ENCODE peak calls at places on chromosomes 11 and 22, in four cellular contexts. F, A, X and U are unnamed samples.

GRCh38 chr22:19728836-19729235 is 5.5 kb downstream of the GP1BB start:
- DNase-seq in F (no peak), A (no peak), X (no peak), U (no peak)

GRCh38 chr11:116643521-116643920 is 129.3 kb downstream of the BUD13 start:
- DNase-seq in F (no peak), A (no peak), X (no peak), U (no peak)

GRCh38 chr11:69601346-69601975 is 39.5 kb upstream of the CCND1 start:
- DNase-seq in F (no peak), A (no peak), X (no peak), U (no peak)

GRCh38 chr22:50710886-50711285 is 27.1 kb upstream of the ACR start:
- DNase-seq in F (no peak), A (no peak), X (peak), U (no peak)

GRCh38 chr11:116376547-116376946 is 396.2 kb downstream of the BUD13 start:
- DNase-seq in F (no peak), A (no peak), X (no peak), U (no peak)

GRCh38 chr11:118618991-118619375 is 11.6 kb downstream of the PHLDB1 start:
- DNase-seq in F (no peak), A (no peak), X (peak), U (no peak)

GRCh38 chr11:134725211-134725610 is 313.2 kb upstream of the B3GAT1 start:
- DNase-seq in F (no peak), A (no peak), X (no peak), U (no peak)

GRCh38 chr11:78213526-78214330 is 25.0 kb downstream of the USP35 start:
- DNase-seq in F (no peak), A (no peak), X (peak), U (no peak)

GRCh38 chr22:46078241-46079092 is 71.9 kb upstream of the PPARA start:
- DNase-seq in F (no peak), A (peak), X (peak), U (no peak)

GRCh38 chr11:119262668-119263351 is 54.1 kb downstream of the MCAM start:
- DNase-seq in F (no peak), A (no peak), X (no peak), U (peak)

GRCh38 chr22:36577019-36577418 is 48.1 kb upstream of the EIF3D start:
- DNase-seq in F (peak), A (peak), X (no peak), U (peak)

GRCh38 chr11:45038923-45039322 is 88.2 kb upstream of the TP53I11 start:
- DNase-seq in F (no peak), A (no peak), X (no peak), U (no peak)

GRCh38 chr11:32893947-32894827 is 1.6 kb downstream of the QSER1 start:
- DNase-seq in F (peak), A (peak), X (no peak), U (peak)

GRCh38 chr11:113085446-113085845 is 124.2 kb downstream of the NCAM1 start:
- DNase-seq in F (no peak), A (no peak), X (no peak), U (no peak)

GRCh38 chr22:49951986-49952896 is 8.3 kb upstream of the PIM3 start:
- DNase-seq in F (no peak), A (peak), X (no peak), U (peak)

GRCh38 chr22:17471901-17472566 is 91.3 kb upstream of the SLC25A18 start:
- DNase-seq in F (no peak), A (no peak), X (peak), U (no peak)

GRCh38 chr22:50674606-50675552 is 2.3 kb downstream of the SHANK3 start:
- DNase-seq in F (peak), A (peak), X (no peak), U (peak)

GRCh38 chr11:7536102-7536501 is 22.3 kb downstream of the PPFIBP2 start:
- DNase-seq in F (no peak), A (no peak), X (no peak), U (no peak)

GRCh38 chr11:117816151-117816741 is 8.3 kb downstream of the FXYD2 start:
- DNase-seq in F (no peak), A (peak), X (no peak), U (no peak)

GRCh38 chr22:49764151-49764581 is 63.5 kb downstream of the BRD1 start:
- DNase-seq in F (no peak), A (no peak), X (peak), U (no peak)

GRCh38 chr22:40620464-40621046 is 16.0 kb downstream of the MRTFA start:
- DNase-seq in F (peak), A (peak), X (no peak), U (peak)

GRCh38 chr11:61297741-61298140 is 2.6 kb upstream of the VWCE start:
- DNase-seq in F (no peak), A (peak), X (no peak), U (peak)

GRCh38 chr11:117037279-117037951 is 60.8 kb downstream of the SIK3 start:
- DNase-seq in F (no peak), A (no peak), X (no peak), U (peak)

GRCh38 chr22:17788023-17788330 is 13.7 kb upstream of the BID start:
- DNase-seq in F (no peak), A (no peak), X (no peak), U (no peak)

DNA sequence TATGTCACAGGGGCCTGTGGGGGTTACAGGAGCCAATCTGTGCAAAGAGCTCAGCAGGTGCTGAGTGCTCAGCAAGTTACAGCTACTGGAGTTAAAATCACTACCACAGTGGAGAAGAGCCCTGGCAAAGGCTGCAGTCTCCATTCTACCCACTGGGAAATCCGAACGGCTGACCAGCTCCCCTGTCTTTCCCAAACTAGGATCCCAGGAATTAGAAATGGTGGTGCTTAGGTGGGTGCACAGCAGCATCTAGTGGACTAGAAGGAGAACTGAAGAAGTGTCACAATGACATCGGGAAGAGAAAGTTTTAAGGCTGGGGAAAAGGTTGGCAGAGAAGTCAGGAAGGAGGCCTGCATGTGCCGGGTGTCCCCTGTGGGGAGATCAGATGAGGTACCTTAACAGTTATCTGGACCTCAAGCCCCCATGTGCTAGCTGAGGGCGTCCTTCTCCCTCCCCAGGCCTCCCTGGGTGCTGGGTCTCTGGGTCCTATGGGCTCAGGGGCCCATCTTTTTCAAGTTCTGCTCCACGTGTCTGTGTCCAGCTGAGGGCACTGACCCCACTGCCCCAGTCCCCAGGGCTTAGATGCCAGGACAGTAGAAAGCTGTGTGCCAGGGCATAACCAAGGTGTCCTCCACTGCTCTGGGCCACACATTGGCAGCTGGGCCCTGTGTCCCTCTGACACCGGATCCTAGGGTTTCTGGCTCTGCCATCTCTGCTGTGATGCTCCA is 1.9 kb downstream of the PIWIL3 start:
- DNase-seq in F (peak), A (peak), X (no peak), U (peak)
- TF ChIP-seq CTCF in F (peak), A (peak), X (peak), U (peak)

GRCh38 chr22:21624880-21625791 is 4.7 kb downstream of the YDJC start:
- DNase-seq in F (no peak), A (no peak), X (no peak), U (no peak)

GRCh38 chr22:21626735-21627469 is 2.9 kb downstream of the YDJC start:
- DNase-seq in F (no peak), A (no peak), X (no peak), U (no peak)

GRCh38 chr22:21628386-21629261 is 1.2 kb downstream of the YDJC start:
- DNase-seq in F (no peak), A (no peak), X (no peak), U (no peak)

GRCh38 chr22:21624120-21624879 is 5.5 kb downstream of the YDJC start:
- DNase-seq in F (no peak), A (no peak), X (peak), U (no peak)

DNA sequence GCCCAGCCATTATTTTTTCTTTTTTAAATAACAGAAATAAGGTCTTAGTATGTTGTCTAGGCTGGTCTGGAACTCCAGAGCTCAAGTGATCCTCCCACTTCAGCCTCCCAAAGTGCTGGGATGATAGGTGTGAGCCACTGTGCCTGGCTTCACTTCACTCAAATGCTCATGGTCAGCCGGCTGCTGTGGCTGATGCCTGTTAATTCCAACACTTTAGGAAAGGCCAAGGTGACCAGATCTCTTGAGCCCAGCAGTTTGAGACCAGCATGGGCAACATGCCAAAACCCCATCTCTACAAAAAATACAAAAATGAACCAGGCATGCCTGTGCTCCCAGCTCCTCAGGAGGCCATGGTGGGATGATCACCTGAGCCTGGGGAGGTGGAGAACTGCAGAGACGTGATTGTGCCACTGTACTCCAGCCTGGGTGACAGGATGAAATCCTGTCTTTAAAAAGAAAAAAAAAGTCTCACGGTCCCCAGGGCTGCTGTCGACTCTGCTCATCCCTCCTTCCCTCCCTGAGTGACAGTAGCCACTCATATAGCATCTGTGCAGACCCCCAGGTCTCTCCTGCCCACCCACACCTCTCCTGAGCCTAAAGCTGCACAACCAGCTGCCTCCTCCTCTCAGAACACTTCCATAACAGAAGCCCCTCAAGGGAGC is 3.6 kb downstream of the YDJC start:
- DNase-seq in F (no peak), A (no peak), X (no peak), U (no peak)
- H3K27ac ChIP-seq in F (peak), A (peak), X (no peak), U (no peak)

GRCh38 chr11:2295971-2296912 is 5.5 kb downstream of the C11orf21 start:
- DNase-seq in F (no peak), A (no peak), X (no peak), U (no peak)

GRCh38 chr11:2294340-2295290 is 7.1 kb downstream of the C11orf21 start:
- DNase-seq in F (no peak), A (no peak), X (no peak), U (no peak)

GRCh38 chr11:2290351-2290841 is 11.3 kb downstream of the C11orf21 start:
- DNase-seq in F (no peak), A (no peak), X (no peak), U (no peak)

GRCh38 chr11:2296913-2297622 is 4.7 kb downstream of the C11orf21 start:
- DNase-seq in F (no peak), A (no peak), X (no peak), U (no peak)

GRCh38 chr11:2293396-2294339 is 8.1 kb downstream of the C11orf21 start:
- DNase-seq in F (no peak), A (no peak), X (no peak), U (no peak)
- TF ChIP-seq CTCF in F (no peak), A (no peak), X (no peak), U (no peak)

DNA sequence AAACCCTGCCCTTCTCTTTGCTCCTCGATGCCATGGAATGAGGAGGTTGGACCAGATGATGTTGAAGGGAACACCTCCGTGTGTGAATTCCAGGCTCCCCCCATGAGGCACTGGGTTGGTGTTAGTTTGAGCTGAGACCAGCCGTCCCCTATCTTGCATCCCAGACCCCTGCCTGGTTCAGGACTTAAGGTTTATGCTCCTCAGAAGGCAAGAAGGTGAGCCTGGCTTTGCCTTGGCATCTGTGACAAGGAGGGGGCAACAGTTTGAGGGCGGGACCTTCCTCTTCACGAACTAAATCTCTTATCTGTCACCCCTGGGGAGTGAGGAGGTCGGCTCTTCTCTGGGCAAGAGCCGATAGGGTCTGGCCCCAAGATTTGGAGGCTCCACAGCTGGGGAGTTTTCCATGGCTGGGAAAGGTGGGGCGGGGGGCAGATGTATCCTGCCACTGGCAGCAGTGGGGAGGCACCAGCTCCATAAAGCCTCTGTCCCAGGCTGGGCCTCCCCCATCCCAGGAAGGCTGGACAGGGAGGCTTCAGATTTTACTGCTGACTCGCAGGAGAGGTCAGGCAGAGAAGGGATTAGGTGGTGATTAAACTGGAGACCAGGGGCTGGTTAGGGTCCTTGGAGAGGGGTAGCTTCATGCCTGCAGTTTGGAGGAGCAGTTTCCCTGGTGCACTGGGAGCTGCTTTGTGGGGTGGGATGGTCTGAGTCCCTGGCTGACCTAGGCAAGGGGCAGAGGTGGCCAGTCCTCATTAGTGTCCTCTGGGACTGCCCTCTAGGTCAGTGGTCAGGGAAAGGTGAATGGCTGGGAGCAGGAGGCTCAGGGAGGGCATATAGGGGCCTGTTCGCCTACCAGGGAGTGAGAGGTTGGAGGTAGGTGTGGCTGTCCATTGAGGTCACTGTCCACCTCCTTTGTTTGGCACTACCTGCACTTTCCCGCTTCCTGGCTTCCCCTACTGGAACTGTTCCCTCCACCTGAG is 1.1 kb downstream of the SEC14L2 start:
- DNase-seq in F (no peak), A (no peak), X (no peak), U (no peak)
- H3K27ac ChIP-seq in F (peak), A (peak), X (no peak), U (peak)

DNA sequence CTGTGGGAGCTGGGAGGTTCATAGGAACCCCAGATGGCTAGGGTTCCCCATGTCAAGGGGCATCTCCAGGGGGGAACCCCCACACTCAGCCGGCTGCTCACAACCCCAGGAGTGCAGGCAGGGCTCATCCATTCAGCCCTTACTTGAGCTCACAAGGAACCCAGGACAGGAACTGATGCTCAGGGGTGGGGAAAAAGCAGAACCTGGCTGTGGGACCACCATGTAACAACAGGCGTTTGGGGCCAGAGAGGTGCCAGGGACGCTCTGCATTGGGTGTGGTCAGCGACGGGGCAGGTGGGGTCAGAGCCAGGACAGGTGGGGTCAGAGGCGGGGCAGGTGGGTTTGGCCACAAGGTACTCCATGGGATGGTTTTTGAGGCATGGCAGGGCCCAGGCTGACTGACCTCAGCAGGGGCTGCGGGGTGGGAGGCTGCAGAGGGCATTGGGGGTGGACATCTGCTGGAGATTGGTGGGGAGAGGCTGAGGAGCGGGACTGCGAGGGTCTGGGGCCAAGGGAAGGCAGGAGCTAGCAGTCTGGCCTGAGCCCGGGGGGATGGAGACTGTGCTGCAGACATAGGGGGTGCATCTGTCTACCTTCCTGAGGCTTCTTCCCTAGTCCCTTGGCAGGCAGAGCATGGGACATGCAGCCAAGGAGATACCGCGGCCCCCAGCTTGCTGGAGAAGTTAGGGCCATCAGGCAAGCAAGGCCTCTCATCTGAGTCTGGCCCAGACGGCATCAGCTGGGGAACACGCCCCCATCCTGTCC is 34.0 kb upstream of the CARS1 start:
- DNase-seq in F (no peak), A (no peak), X (no peak), U (no peak)
- TF ChIP-seq CTCF in F (no peak), A (no peak), X (no peak), U (no peak)

DNA sequence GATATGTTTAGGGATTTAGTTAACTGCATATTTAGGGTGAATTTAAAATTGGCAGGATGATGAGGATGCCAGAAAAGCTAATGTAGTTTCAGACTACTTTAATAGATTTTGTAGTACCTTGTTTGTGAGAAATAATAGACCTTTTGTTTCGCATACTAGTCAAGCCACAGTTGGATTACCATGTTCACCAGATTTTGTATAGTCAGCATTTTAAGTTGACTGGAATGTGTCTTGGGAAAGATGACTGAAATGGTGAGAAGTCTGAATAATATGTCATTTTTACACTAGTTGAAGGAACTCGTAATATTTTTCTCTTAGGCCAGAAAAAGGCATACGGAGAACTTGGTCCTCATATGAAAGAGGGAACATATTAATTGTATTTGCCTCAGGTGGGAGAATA is 23.4 kb downstream of the ATM start:
- DNase-seq in F (no peak), A (no peak), X (no peak), U (no peak)
- H3K27ac ChIP-seq in F (no peak), A (no peak), X (no peak), U (no peak)

GRCh38 chr11:27716850-27717249 is 16.6 kb upstream of the BDNF start:
- DNase-seq in F (no peak), A (no peak), X (no peak), U (no peak)
- TF ChIP-seq CTCF in F (peak), A (peak), X (no peak), U (peak)

DNA sequence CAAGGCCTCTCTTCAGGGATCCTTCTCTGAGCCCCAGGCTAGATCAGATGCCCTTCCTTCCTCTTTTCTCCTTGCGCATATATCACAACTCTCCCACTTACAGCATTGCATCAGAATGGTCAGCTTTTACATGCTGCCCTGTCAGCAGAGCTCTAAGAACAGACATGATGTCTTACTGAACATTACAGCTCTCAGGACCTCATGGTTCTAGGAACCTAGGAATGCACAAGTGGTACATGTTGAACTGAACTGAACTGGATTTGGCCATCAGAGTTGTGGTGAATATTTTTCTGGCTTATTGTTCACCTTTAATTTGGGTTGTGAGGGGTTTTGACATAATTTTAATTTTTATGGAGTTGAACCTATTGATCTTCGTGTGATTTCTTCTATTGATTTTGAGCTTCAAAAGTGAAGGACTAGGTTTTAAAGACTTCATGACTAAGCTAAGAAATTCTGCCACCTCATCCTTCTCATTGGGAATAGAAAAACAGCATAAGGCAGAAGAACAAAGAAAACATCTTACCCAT is 37.7 kb upstream of the SPON1 start:
- DNase-seq in F (no peak), A (no peak), X (no peak), U (no peak)
- H3K27ac ChIP-seq in F (no peak), A (no peak), X (peak), U (no peak)

GRCh38 chr22:43826142-43827093 is 14.3 kb upstream of the EFCAB6 start:
- DNase-seq in F (no peak), A (peak), X (no peak), U (peak)
- TF ChIP-seq CTCF in F (peak), A (peak), X (peak), U (peak)